ENCODE peak calls at places on chromosome 22, in ten cellular contexts. B is stimulated activated CD4-positive, alpha-beta T cell treated with anti-CD3 and anti-CD28 coated beads, Interleukin-2, amount 100 ng/mL, for 48 hours; X is dermis blood vessel endothelial cell; R is A549; P is sciatic nerve; I is uterus; W is coronary artery; S is iris pigment epithelial cell; K is non-pigmented ciliary epithelial cell; M is effector memory CD8-positive, alpha-beta T cell. J is an unnamed sample.

GRCh38 chr22:45769569-45770210 is 98.1 kb downstream of the ATXN10 start:
- DNase-seq in S (no peak), K (no peak), P (no peak), M (no peak), X (no peak), B (no peak), R (no peak), W (no peak), I (no peak), J (no peak)

GRCh38 chr22:20510811-20511577 is 3.6 kb downstream of the MED15 start:
- DNase-seq in I (no peak), R (no peak), S (no peak), X (no peak), K (no peak), M (no peak), B (no peak), W (no peak), P (no peak), J (no peak)

GRCh38 chr22:23386822-23387580 is 193.1 kb downstream of the IGLL1 start:
- DNase-seq in S (no peak), B (no peak), M (no peak), I (no peak), X (no peak), W (no peak), R (no peak), K (no peak), P (peak), J (no peak)

GRCh38 chr22:47944941-47945340 is 1182.5 kb downstream of the TBC1D22A start:
- DNase-seq in B (no peak), R (no peak), P (no peak), K (no peak), M (no peak), W (no peak), X (no peak), S (no peak), I (no peak), J (no peak)

GRCh38 chr22:19779685-19780268 is 19.2 kb downstream of the TBX1 start:
- DNase-seq in I (no peak), P (no peak), R (no peak), K (no peak), W (no peak), B (no peak), M (no peak), S (no peak), X (no peak), J (no peak)

GRCh38 chr22:32353292-32353691 is 4.4 kb upstream of the RFPL3 start:
- DNase-seq in M (no peak), K (no peak), I (no peak), W (no peak), X (no peak), S (no peak), B (no peak), R (no peak), P (no peak), J (no peak)

GRCh38 chr22:25406510-25407210 is 157.8 kb upstream of the GRK3 start:
- DNase-seq in M (no peak), R (no peak), B (no peak), X (no peak), I (no peak), S (no peak), P (no peak), W (no peak), K (no peak), J (no peak)

GRCh38 chr22:46803031-46803880 is 40.8 kb downstream of the TBC1D22A start:
- DNase-seq in R (peak), K (no peak), I (no peak), P (peak), M (peak), X (peak), W (no peak), B (peak), S (peak), J (no peak)

GRCh38 chr22:19870153-19871022 is 15.7 kb upstream of the GNB1L start:
- DNase-seq in M (no peak), I (peak), P (peak), X (no peak), W (peak), S (no peak), R (no peak), B (no peak), K (no peak), J (no peak)

GRCh38 chr22:49620666-49621065 is 207.0 kb downstream of the BRD1 start:
- DNase-seq in K (no peak), B (no peak), W (no peak), X (no peak), S (no peak), M (no peak), R (no peak), I (no peak), P (no peak), J (no peak)

J was measured in GOT3.